ENCODE peak calls at places on chromosomes 11 and 22, in five cellular contexts. One of them, this sample, is unnamed.

GRCh38 chr22:30880847-30881246 is 87.7 kb downstream of the MORC2 start:
- DNase-seq in A549: no peak
- DNase-seq in lower leg skin: no peak
- DNase-seq in uterus: no peak
- DNase-seq in tibial nerve: no peak
- DNase-seq in this sample: no peak

GRCh38 chr22:32590556-32590955 is 115.9 kb downstream of the FBXO7 start:
- DNase-seq in tibial nerve: no peak
- DNase-seq in lower leg skin: no peak
- DNase-seq in uterus: no peak
- DNase-seq in A549: no peak
- DNase-seq in this sample: no peak

GRCh38 chr11:35088676-35089075 is 50.3 kb upstream of the CD44 start:
- DNase-seq in uterus: no peak
- DNase-seq in tibial nerve: no peak
- DNase-seq in A549: no peak
- DNase-seq in lower leg skin: peak
- DNase-seq in this sample: no peak

GRCh38 chr22:31451709-31452571 is 37.7 kb downstream of the EIF4ENIF1 start:
- DNase-seq in A549: peak
- DNase-seq in lower leg skin: no peak
- DNase-seq in uterus: no peak
- DNase-seq in tibial nerve: no peak
- DNase-seq in this sample: peak

GRCh38 chr11:358129-358805 is 11.0 kb upstream of the B4GALNT4 start:
- DNase-seq in tibial nerve: no peak
- DNase-seq in A549: no peak
- DNase-seq in uterus: no peak
- DNase-seq in lower leg skin: no peak
- DNase-seq in this sample: no peak

GRCh38 chr11:118164885-118165284 is 11.6 kb downstream of the SCN2B start:
- DNase-seq in A549: no peak
- DNase-seq in lower leg skin: no peak
- DNase-seq in uterus: no peak
- DNase-seq in tibial nerve: no peak
- DNase-seq in this sample: no peak

GRCh38 chr11:65551572-65552398 is 6.4 kb downstream of the LTBP3 start:
- DNase-seq in tibial nerve: no peak
- DNase-seq in lower leg skin: no peak
- DNase-seq in A549: peak
- DNase-seq in uterus: no peak
- DNase-seq in this sample: no peak

GRCh38 chr11:12461516-12461915 is 84.1 kb downstream of the PARVA start:
- DNase-seq in A549: no peak
- DNase-seq in tibial nerve: no peak
- DNase-seq in uterus: peak
- DNase-seq in lower leg skin: no peak
- DNase-seq in this sample: no peak

GRCh38 chr11:69157156-69157821 is 1.6 kb downstream of the SMIM38 start:
- DNase-seq in tibial nerve: peak
- DNase-seq in uterus: no peak
- DNase-seq in A549: no peak
- DNase-seq in lower leg skin: no peak
- DNase-seq in this sample: no peak

GRCh38 chr11:134677338-134677948 is 265.4 kb upstream of the B3GAT1 start:
- DNase-seq in tibial nerve: no peak
- DNase-seq in uterus: no peak
- DNase-seq in A549: no peak
- DNase-seq in lower leg skin: peak
- DNase-seq in this sample: no peak

GRCh38 chr11:119337581-119338317 is 2.9 kb downstream of the C1QTNF5 start:
- DNase-seq in lower leg skin: no peak
- DNase-seq in tibial nerve: no peak
- DNase-seq in A549: no peak
- DNase-seq in uterus: peak
- DNase-seq in this sample: no peak

GRCh38 chr11:113505541-113506375 is 30.6 kb upstream of the DRD2 start:
- DNase-seq in uterus: no peak
- DNase-seq in A549: no peak
- DNase-seq in lower leg skin: peak
- DNase-seq in tibial nerve: peak
- DNase-seq in this sample: peak

GRCh38 chr11:60122414-60123036 is 34.1 kb downstream of the MS4A2 start:
- DNase-seq in tibial nerve: no peak
- DNase-seq in uterus: no peak
- DNase-seq in A549: no peak
- DNase-seq in lower leg skin: no peak
- DNase-seq in this sample: no peak

GRCh38 chr11:124935548-124936514 is at the start of gene HEPACAM:
- DNase-seq in lower leg skin: no peak
- DNase-seq in A549: no peak
- DNase-seq in uterus: no peak
- DNase-seq in tibial nerve: no peak
- DNase-seq in this sample: no peak

GRCh38 chr11:61335355-61335710 is 2.3 kb downstream of the TKFC start:
- DNase-seq in uterus: no peak
- DNase-seq in lower leg skin: no peak
- DNase-seq in A549: no peak
- DNase-seq in tibial nerve: no peak
- DNase-seq in this sample: no peak

GRCh38 chr11:61332823-61333637 is at the start of the genes DDB1 and TKFC:
- DNase-seq in tibial nerve: peak
- DNase-seq in lower leg skin: peak
- DNase-seq in uterus: peak
- DNase-seq in A549: peak
- DNase-seq in this sample: peak

GRCh38 chr11:61333638-61334433 is 808 bp downstream of the TKFC start:
- DNase-seq in uterus: no peak
- DNase-seq in tibial nerve: no peak
- DNase-seq in lower leg skin: no peak
- DNase-seq in A549: no peak
- DNase-seq in this sample: no peak

GRCh38 chr11:61336171-61336935 is 3.3 kb downstream of the TKFC start:
- DNase-seq in tibial nerve: peak
- DNase-seq in uterus: peak
- DNase-seq in lower leg skin: peak
- DNase-seq in A549: peak
- DNase-seq in this sample: peak

GRCh38 chr11:61334434-61335354 is 1.7 kb downstream of the TKFC start:
- DNase-seq in A549: no peak
- DNase-seq in uterus: no peak
- DNase-seq in lower leg skin: no peak
- DNase-seq in tibial nerve: no peak
- DNase-seq in this sample: peak
- TF ChIP-seq POLR2A in A549: no peak
- TF ChIP-seq POLR2A in uterus: no peak
- TF ChIP-seq POLR2A in lower leg skin: no peak
- TF ChIP-seq POLR2A in tibial nerve: no peak
- TF ChIP-seq POLR2A in this sample: no peak

DNA sequence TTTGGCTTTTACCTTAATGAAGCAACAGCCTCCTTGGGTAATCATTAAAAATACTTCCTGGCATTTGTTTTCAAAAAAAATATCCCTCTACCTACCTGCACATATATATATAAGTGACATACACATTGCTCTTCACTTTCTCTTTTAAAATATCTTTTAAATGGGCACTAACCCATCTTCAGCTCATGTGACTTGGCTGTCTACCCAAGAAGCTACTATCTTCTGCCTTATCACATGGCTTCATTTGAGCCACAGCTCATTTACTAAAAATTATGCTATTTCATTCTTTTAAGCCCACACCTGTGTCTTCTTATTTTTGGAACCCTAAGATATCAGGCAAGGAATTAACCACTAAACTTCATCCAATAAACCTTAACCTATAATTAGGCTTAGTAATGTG is 37.0 kb upstream of the SOX6 start:
- DNase-seq in tibial nerve: no peak
- DNase-seq in uterus: no peak
- DNase-seq in A549: no peak
- DNase-seq in lower leg skin: no peak
- DNase-seq in this sample: no peak
- TF ChIP-seq POLR2A in tibial nerve: no peak
- TF ChIP-seq POLR2A in uterus: no peak
- TF ChIP-seq POLR2A in A549: no peak
- TF ChIP-seq POLR2A in lower leg skin: no peak
- TF ChIP-seq POLR2A in this sample: no peak

DNA sequence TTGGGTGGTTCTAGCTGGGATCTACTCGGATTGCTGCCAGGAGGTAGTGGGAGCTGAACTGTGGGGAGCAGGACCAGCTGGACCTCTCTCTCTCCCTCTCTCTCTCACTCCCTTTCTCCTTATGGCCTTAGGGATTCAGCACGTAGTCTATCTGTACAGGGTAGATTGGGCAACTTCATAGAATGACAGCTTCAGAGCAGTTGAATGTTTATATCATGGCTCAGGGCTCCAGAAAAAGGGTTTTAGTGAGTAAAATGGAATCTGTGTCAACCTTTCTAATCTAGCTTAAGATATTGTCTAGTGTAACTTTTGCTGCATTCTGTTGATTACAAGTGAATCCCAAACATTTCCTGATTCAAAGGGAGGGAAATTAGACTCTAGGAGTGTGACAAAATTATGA is 127.7 kb upstream of the PDGFD start:
- DNase-seq in lower leg skin: no peak
- DNase-seq in uterus: no peak
- DNase-seq in tibial nerve: no peak
- DNase-seq in A549: no peak
- DNase-seq in this sample: no peak
- TF ChIP-seq POLR2A in lower leg skin: no peak
- TF ChIP-seq POLR2A in uterus: no peak
- TF ChIP-seq POLR2A in tibial nerve: no peak
- TF ChIP-seq POLR2A in A549: no peak
- TF ChIP-seq POLR2A in this sample: no peak

DNA sequence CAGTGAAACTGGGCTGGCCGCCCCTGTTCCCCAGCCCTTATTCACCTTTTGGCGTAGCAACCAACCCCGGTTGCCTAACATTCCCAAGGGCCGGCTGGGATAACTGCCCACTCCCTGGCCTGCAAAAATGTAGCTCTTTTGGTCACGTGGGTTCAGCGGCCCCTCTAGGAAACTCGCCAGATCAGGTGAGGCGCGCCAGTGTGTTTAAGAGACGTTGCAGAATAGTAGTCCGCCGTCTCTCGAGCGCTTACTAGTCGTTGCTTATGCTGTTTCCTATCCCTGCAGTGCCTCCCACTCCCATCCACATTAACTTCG is 592 bp downstream of the CEP57 start:
- DNase-seq in lower leg skin: peak
- DNase-seq in tibial nerve: peak
- DNase-seq in uterus: peak
- DNase-seq in A549: peak
- DNase-seq in this sample: peak
- TF ChIP-seq POLR2A in lower leg skin: no peak
- TF ChIP-seq POLR2A in tibial nerve: no peak
- TF ChIP-seq POLR2A in uterus: no peak
- TF ChIP-seq POLR2A in A549: no peak
- TF ChIP-seq POLR2A in this sample: no peak

GRCh38 chr11:3378426-3379423 is at the start of gene ZNF195:
- DNase-seq in uterus: peak
- DNase-seq in tibial nerve: peak
- DNase-seq in A549: peak
- DNase-seq in lower leg skin: peak
- DNase-seq in this sample: peak
- TF ChIP-seq POLR2A in uterus: peak
- TF ChIP-seq POLR2A in tibial nerve: peak
- TF ChIP-seq POLR2A in A549: peak
- TF ChIP-seq POLR2A in lower leg skin: no peak
- TF ChIP-seq POLR2A in this sample: peak

GRCh38 chr11:108538022-108538424 is 39.8 kb upstream of the POGLUT3 start:
- DNase-seq in lower leg skin: peak
- DNase-seq in A549: no peak
- DNase-seq in tibial nerve: no peak
- DNase-seq in uterus: no peak
- DNase-seq in this sample: no peak
- TF ChIP-seq POLR2A in lower leg skin: no peak
- TF ChIP-seq POLR2A in A549: no peak
- TF ChIP-seq POLR2A in tibial nerve: no peak
- TF ChIP-seq POLR2A in uterus: no peak
- TF ChIP-seq POLR2A in this sample: no peak

GRCh38 chr11:61799665-61800284 is 7.1 kb downstream of the FEN1 start:
- DNase-seq in lower leg skin: no peak
- DNase-seq in uterus: no peak
- DNase-seq in tibial nerve: no peak
- DNase-seq in A549: no peak
- DNase-seq in this sample: no peak

GRCh38 chr11:61803889-61804647 is 11.4 kb downstream of the FEN1 start:
- DNase-seq in lower leg skin: no peak
- DNase-seq in A549: no peak
- DNase-seq in tibial nerve: no peak
- DNase-seq in uterus: no peak
- DNase-seq in this sample: no peak

GRCh38 chr11:61797263-61797944 is 4.7 kb downstream of the FEN1 start:
- DNase-seq in uterus: peak
- DNase-seq in tibial nerve: peak
- DNase-seq in lower leg skin: peak
- DNase-seq in A549: peak
- DNase-seq in this sample: no peak

GRCh38 chr11:61796127-61796526 is 3.4 kb downstream of the FEN1 start:
- DNase-seq in A549: no peak
- DNase-seq in uterus: no peak
- DNase-seq in tibial nerve: no peak
- DNase-seq in lower leg skin: no peak
- DNase-seq in this sample: no peak

GRCh38 chr11:61800331-61801281 is 7.9 kb downstream of the FEN1 start:
- DNase-seq in uterus: no peak
- DNase-seq in A549: no peak
- DNase-seq in tibial nerve: no peak
- DNase-seq in lower leg skin: no peak
- DNase-seq in this sample: no peak
- TF ChIP-seq POLR2A in uterus: no peak
- TF ChIP-seq POLR2A in A549: no peak
- TF ChIP-seq POLR2A in tibial nerve: no peak
- TF ChIP-seq POLR2A in lower leg skin: no peak
- TF ChIP-seq POLR2A in this sample: no peak

DNA sequence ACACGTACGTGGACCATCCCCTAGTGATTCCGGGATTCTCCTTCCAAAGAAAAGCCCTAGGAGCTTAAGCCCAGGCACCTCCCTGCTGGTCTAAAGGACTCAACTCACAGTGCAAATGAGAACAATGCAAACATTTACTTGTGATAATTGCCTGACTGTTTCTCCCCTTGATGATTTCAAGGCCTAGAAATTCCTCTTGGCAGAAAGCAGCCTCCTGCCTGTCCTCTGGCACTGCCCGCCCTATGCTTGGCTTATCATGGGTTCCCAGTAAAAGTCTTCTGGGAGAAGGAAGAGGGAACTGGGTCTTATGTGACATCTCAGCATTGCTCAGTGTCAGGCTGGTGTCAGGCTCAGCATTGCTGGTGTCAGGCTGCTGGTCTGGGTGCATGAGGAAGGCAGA is 351.8 kb downstream of the SHANK2 start:
- DNase-seq in lower leg skin: no peak
- DNase-seq in uterus: no peak
- DNase-seq in A549: no peak
- DNase-seq in tibial nerve: no peak
- DNase-seq in this sample: no peak
- TF ChIP-seq POLR2A in lower leg skin: no peak
- TF ChIP-seq POLR2A in uterus: no peak
- TF ChIP-seq POLR2A in A549: no peak
- TF ChIP-seq POLR2A in tibial nerve: no peak
- TF ChIP-seq POLR2A in this sample: no peak